ENCODE peak calls at places on chromosomes 13 and 19, in ten cellular contexts. G is neural crest cell; Z is type B pancreatic cell; J is LNCaP clone FGC; H is esophagus squamous epithelium; T is cardiac fibroblast; O is fibroblast of lung; X is CD4-positive, alpha-beta T cell; P is glutamatergic neuron; D is WTC11. N is an unnamed sample.

GRCh38 chr13:25319781-25320180 is 18.4 kb downstream of the NUP58 start:
- DNase-seq in G (no peak), Z (no peak), J (no peak), H (no peak), T (no peak), O (peak), X (no peak), P (no peak), D (no peak), N (no peak)

GRCh38 chr13:110262494-110262893 is 44.5 kb downstream of the COL4A1 start:
- DNase-seq in G (no peak), Z (no peak), J (no peak), H (no peak), T (no peak), O (no peak), X (no peak), P (no peak), D (no peak), N (no peak)

GRCh38 chr19:54959840-54960239 is 6.3 kb upstream of the NLRP2 start:
- DNase-seq in G (no peak), Z (no peak), J (no peak), H (no peak), T (no peak), O (no peak), X (no peak), P (no peak), D (no peak), N (no peak)

GRCh38 chr13:33322965-33323668 is 37.6 kb upstream of the STARD13 start:
- DNase-seq in G (no peak), Z (no peak), J (no peak), H (no peak), T (no peak), O (no peak), X (no peak), P (no peak), D (no peak), N (no peak)

GRCh38 chr13:33073338-33073737 is 57.1 kb downstream of the KL start:
- DNase-seq in G (no peak), Z (no peak), J (no peak), H (no peak), T (no peak), O (no peak), X (no peak), P (no peak), D (no peak), N (no peak)

GRCh38 chr13:51323824-51324511 is 15.5 kb upstream of the SERPINE3 start:
- DNase-seq in G (no peak), Z (no peak), J (peak), H (no peak), T (no peak), O (no peak), X (no peak), P (no peak), D (no peak), N (no peak)

GRCh38 chr13:112910016-112910415 is 59.0 kb upstream of the MCF2L start:
- DNase-seq in G (no peak), Z (no peak), J (no peak), H (no peak), T (no peak), O (no peak), X (no peak), P (no peak), D (no peak), N (no peak)

GRCh38 chr19:20422616-20423205 is 142.9 kb downstream of the ZNF737 start:
- DNase-seq in G (no peak), Z (no peak), J (no peak), H (no peak), T (peak), O (no peak), X (no peak), P (peak), D (no peak), N (no peak)

GRCh38 chr19:40807147-40808020 is 8.4 kb downstream of the EGLN2 start:
- DNase-seq in G (no peak), Z (no peak), J (no peak), H (no peak), T (no peak), O (no peak), X (no peak), P (no peak), D (peak), N (no peak)

GRCh38 chr19:30167206-30167903 is 204.8 kb upstream of the ZNF536 start:
- DNase-seq in G (no peak), Z (no peak), J (no peak), H (no peak), T (no peak), O (no peak), X (no peak), P (no peak), D (no peak), N (no peak)

GRCh38 chr19:14218615-14219330 is 12.8 kb upstream of the ADGRL1 start:
- DNase-seq in G (no peak), Z (no peak), J (no peak), H (no peak), T (peak), O (peak), X (no peak), P (no peak), D (no peak), N (no peak)

GRCh38 chr13:104597554-104598240 is 1531.5 kb upstream of the SLC10A2 start:
- DNase-seq in G (no peak), Z (no peak), J (no peak), H (no peak), T (no peak), O (peak), X (no peak), P (no peak), D (no peak), N (no peak)

GRCh38 chr19:49613374-49613773 is 22.4 kb downstream of the PRR12 start:
- DNase-seq in G (no peak), Z (no peak), J (peak), H (no peak), T (peak), O (peak), X (no peak), P (no peak), D (no peak), N (no peak)

GRCh38 chr19:49616532-49616931 is 23.4 kb downstream of the RRAS start:
- DNase-seq in G (no peak), Z (no peak), J (no peak), H (no peak), T (no peak), O (no peak), X (no peak), P (no peak), D (no peak), N (no peak)

GRCh38 chr19:49615861-49616260 is 24.1 kb downstream of the RRAS start:
- DNase-seq in G (no peak), Z (no peak), J (no peak), H (no peak), T (no peak), O (no peak), X (no peak), P (no peak), D (no peak), N (no peak)

GRCh38 chr19:49616945-49617344 is 23.0 kb downstream of the RRAS start:
- DNase-seq in G (no peak), Z (no peak), J (no peak), H (no peak), T (no peak), O (no peak), X (no peak), P (no peak), D (no peak), N (no peak)

GRCh38 chr19:49614096-49614857 is 23.3 kb downstream of the PRR12 start:
- DNase-seq in G (no peak), Z (no peak), J (no peak), H (no peak), T (peak), O (peak), X (no peak), P (no peak), D (no peak), N (no peak)
- TF ChIP-seq CTCF in G (no peak), Z (no peak), J (no peak), H (no peak), T (peak), O (peak), X (no peak), P (no peak), D (no peak), N (no peak)

GRCh38 chr19:18684642-18684993 is 1.1 kb downstream of the CRTC1 start:
- DNase-seq in G (no peak), Z (no peak), J (no peak), H (no peak), T (no peak), O (no peak), X (no peak), P (no peak), D (no peak), N (no peak)

GRCh38 chr19:18685597-18686164 is 2.2 kb downstream of the CRTC1 start:
- DNase-seq in G (no peak), Z (no peak), J (no peak), H (no peak), T (peak), O (peak), X (no peak), P (no peak), D (no peak), N (no peak)

GRCh38 chr19:18682807-18683108 is 722 bp upstream of the CRTC1 start:
- DNase-seq in G (no peak), Z (no peak), J (no peak), H (no peak), T (no peak), O (no peak), X (no peak), P (no peak), D (no peak), N (no peak)

GRCh38 chr19:18683955-18684641 is 618 bp downstream of the CRTC1 start:
- DNase-seq in G (no peak), Z (no peak), J (no peak), H (no peak), T (no peak), O (no peak), X (no peak), P (no peak), D (no peak), N (no peak)

GRCh38 chr19:18683109-18683954 is at the start of gene CRTC1:
- DNase-seq in G (peak), Z (peak), J (peak), H (peak), T (peak), O (peak), X (peak), P (peak), D (peak), N (peak)
- TF ChIP-seq CTCF in G (no peak), Z (no peak), J (no peak), H (peak), T (no peak), O (no peak), X (no peak), P (no peak), D (no peak), N (no peak)

GRCh38 chr13:70841240-70842061 is 733.2 kb upstream of the KLHL1 start:
- DNase-seq in G (no peak), Z (no peak), J (no peak), H (no peak), T (no peak), O (no peak), X (no peak), P (no peak), D (no peak), N (no peak)

GRCh38 chr13:70844391-70845108 is 736.3 kb upstream of the KLHL1 start:
- DNase-seq in G (no peak), Z (no peak), J (no peak), H (no peak), T (no peak), O (no peak), X (no peak), P (no peak), D (no peak), N (no peak)

GRCh38 chr13:70842062-70842644 is 733.9 kb upstream of the KLHL1 start:
- DNase-seq in G (no peak), Z (no peak), J (no peak), H (no peak), T (no peak), O (no peak), X (no peak), P (no peak), D (no peak), N (no peak)
- TF ChIP-seq CTCF in G (no peak), Z (no peak), J (no peak), H (no peak), T (no peak), O (no peak), X (no peak), P (no peak), D (no peak), N (no peak)

GRCh38 chr19:57578487-57579205 is at the start of gene ZNF416:
- DNase-seq in G (peak), Z (peak), J (peak), H (peak), T (peak), O (peak), X (peak), P (peak), D (peak), N (peak)
- TF ChIP-seq CTCF in G (no peak), Z (peak), J (peak), H (no peak), T (peak), O (peak), X (no peak), P (no peak), D (no peak), N (no peak)

GRCh38 chr19:51366050-51366998 is at the start of gene ETFB:
- DNase-seq in G (peak), Z (peak), J (peak), H (peak), T (peak), O (peak), X (peak), P (peak), D (peak), N (peak)
- TF ChIP-seq CTCF in G (no peak), Z (no peak), J (no peak), H (no peak), T (no peak), O (no peak), X (no peak), P (no peak), D (no peak), N (no peak)

GRCh38 chr13:27283906-27284523 is 13.4 kb downstream of the RASL11A start:
- DNase-seq in G (no peak), Z (no peak), J (no peak), H (no peak), T (peak), O (peak), X (no peak), P (no peak), D (no peak), N (no peak)
- TF ChIP-seq CTCF in G (no peak), Z (no peak), J (peak), H (no peak), T (peak), O (peak), X (no peak), P (no peak), D (no peak), N (no peak)

DNA sequence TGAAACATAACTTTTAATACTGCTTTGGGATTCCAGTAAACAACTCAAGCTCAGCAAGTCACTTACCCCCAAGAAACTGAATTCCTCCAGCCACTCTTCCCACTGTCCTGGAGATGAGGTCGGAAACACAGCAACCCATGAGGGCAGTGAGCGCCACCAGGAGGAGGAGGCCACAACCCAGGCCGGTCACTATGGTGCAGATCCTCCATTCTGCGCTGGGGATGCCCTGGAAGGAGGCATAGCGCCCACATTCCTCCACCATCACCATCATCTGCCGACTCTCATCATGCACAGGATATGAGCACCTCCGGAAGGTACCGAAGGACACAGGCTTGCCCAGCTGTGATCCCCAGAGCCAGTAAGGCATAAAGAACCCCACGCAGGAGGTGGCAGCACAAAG is 2.2 kb downstream of the LHFPL6 start:
- DNase-seq in G (peak), Z (no peak), J (no peak), H (no peak), T (peak), O (no peak), X (no peak), P (no peak), D (peak), N (no peak)
- TF ChIP-seq CTCF in G (peak), Z (peak), J (no peak), H (no peak), T (peak), O (peak), X (no peak), P (no peak), D (no peak), N (no peak)

DNA sequence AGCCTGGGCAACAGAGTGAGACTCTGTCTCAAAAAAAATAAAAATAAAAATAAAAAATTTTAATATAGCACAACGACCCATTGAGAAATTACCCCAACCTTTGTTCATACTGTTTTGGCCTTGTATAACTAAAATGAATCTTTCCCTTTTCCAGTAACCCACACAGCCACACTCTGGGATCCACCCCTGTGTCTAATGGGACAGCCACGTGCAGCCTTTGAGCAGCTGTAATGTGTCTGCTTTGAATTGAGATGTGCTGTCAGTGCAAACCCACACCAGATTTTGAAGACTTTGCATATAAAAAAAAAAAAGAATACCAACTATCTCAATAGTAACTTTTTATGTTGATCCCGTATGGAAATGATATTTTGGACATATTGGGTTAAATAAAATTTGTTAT is 112.7 kb upstream of the UBL3 start:
- DNase-seq in G (no peak), Z (no peak), J (no peak), H (no peak), T (no peak), O (no peak), X (no peak), P (no peak), D (no peak), N (no peak)
- TF ChIP-seq CTCF in G (no peak), Z (no peak), J (no peak), H (no peak), T (no peak), O (no peak), X (no peak), P (no peak), D (no peak), N (no peak)

N was measured in activated B cell treated with CpG ODN at 0.5 μM for 24 hours.